ENCODE peak calls at places on chromosomes 4 and X, in four cellular contexts. S, J, G and T are unnamed samples.

GRCh38 chr4:189302719-189303118 is 638.0 kb upstream of the FRG1 start:
- DNase-seq in S (no peak), J (no peak), G (no peak), T (no peak)

GRCh38 chr4:128444544-128445302 is 157.1 kb upstream of the PGRMC2 start:
- DNase-seq in S (no peak), J (no peak), G (no peak), T (no peak)

GRCh38 chr4:7427326-7428260 is 7.1 kb downstream of the PSAPL1 start:
- DNase-seq in S (no peak), J (no peak), G (peak), T (no peak)

GRCh38 chr4:4778491-4779003 is 80.9 kb upstream of the MSX1 start:
- DNase-seq in S (no peak), J (no peak), G (no peak), T (no peak)

GRCh38 chr4:124640037-124640730 is 72.3 kb downstream of the ANKRD50 start:
- DNase-seq in S (peak), J (no peak), G (no peak), T (no peak)

GRCh38 chr4:128973384-128973783 is 120.0 kb downstream of the SCLT1 start:
- DNase-seq in S (no peak), J (no peak), G (no peak), T (no peak)

GRCh38 chr4:127604949-127605709 is 27.6 kb upstream of the INTU start:
- DNase-seq in S (peak), J (no peak), G (no peak), T (no peak)

GRCh38 chr4:17027495-17027894 is 129.1 kb upstream of the LDB2 start:
- DNase-seq in S (peak), J (no peak), G (no peak), T (no peak)

GRCh38 chrX:110015027-110015426 is 12.1 kb downstream of the TMEM164 start:
- DNase-seq in S (peak), J (no peak), G (no peak), T (no peak)

GRCh38 chr4:96305030-96305429 is 465.1 kb downstream of the PDHA2 start:
- DNase-seq in S (no peak), J (no peak), G (no peak), T (no peak)

GRCh38 chrX:10110984-10111363 is 45.8 kb upstream of the CLCN4 start:
- DNase-seq in S (no peak), J (no peak), G (no peak), T (no peak)

GRCh38 chrX:115311666-115312065 is 22.2 kb downstream of the LUZP4 start:
- DNase-seq in S (peak), J (no peak), G (no peak), T (no peak)

GRCh38 chr4:74311696-74312313 is 3.5 kb downstream of the EPGN start:
- DNase-seq in S (peak), J (no peak), G (no peak), T (no peak)

GRCh38 chrX:150833454-150834056 is 64.9 kb downstream of the CD99L2 start:
- DNase-seq in S (peak), J (no peak), G (no peak), T (no peak)

GRCh38 chrX:41180194-41180902 is 95.1 kb downstream of the USP9X start:
- DNase-seq in S (peak), J (no peak), G (no peak), T (peak)

GRCh38 chr4:7186081-7186480 is 6.3 kb upstream of the SORCS2 start:
- DNase-seq in S (no peak), J (no peak), G (no peak), T (no peak)

GRCh38 chr4:155802573-155802972 is 43.8 kb downstream of the GUCY1B1 start:
- DNase-seq in S (no peak), J (no peak), G (no peak), T (no peak)

GRCh38 chr4:76990288-76991080 is 40.9 kb downstream of the SEPTIN11 start:
- DNase-seq in S (peak), J (no peak), G (no peak), T (no peak)
- TF ChIP-seq CTCF in S (peak), J (no peak), G (no peak), T (no peak)

GRCh38 chr4:23857353-23857752 is 32.5 kb downstream of the PPARGC1A start:
- DNase-seq in S (peak), J (no peak), G (no peak), T (no peak)
- TF ChIP-seq CTCF in S (peak), J (no peak), G (no peak), T (no peak)

GRCh38 chrX:19814240-19814639 is 73.2 kb downstream of the SH3KBP1 start:
- DNase-seq in S (no peak), J (no peak), G (no peak), T (no peak)
- TF ChIP-seq CTCF in S (no peak), J (no peak), G (no peak), T (no peak)

GRCh38 chr4:1910643-1911042 is 39.5 kb downstream of the NSD2 start:
- DNase-seq in S (peak), J (no peak), G (no peak), T (no peak)
- TF ChIP-seq CTCF in S (peak), J (peak), G (peak), T (no peak)

GRCh38 chr4:70704333-70705145 is 16.2 kb downstream of the UTP3 start:
- DNase-seq in S (peak), J (no peak), G (peak), T (peak)
- TF ChIP-seq CTCF in S (peak), J (peak), G (no peak), T (no peak)

GRCh38 chr4:121112530-121112929 is 40.2 kb upstream of the NDNF start:
- DNase-seq in S (no peak), J (no peak), G (no peak), T (no peak)
- TF ChIP-seq CTCF in S (peak), J (peak), G (peak), T (no peak)

DNA sequence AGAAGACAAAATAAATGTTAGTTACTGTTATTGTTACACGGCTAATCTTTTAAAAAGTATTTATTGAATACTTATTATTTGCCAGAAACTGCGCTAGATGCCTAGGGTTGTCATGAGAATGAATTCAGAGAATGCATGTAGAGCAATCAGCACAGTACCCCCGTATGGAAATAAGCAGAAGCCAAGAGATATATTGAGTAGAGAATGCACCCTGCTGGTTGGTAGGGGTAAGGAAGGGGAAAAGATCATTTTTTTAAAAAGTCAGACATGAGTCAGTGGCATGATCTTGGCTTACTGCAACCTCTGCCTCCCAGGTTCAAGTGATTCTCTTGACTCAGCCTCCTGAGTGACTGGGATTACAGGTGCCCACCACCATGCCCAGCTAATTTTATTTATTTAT is 13.1 kb upstream of the DRP2 start:
- DNase-seq in S (peak), J (no peak), G (no peak), T (no peak)
- TF ChIP-seq CTCF in S (peak), J (peak), G (no peak), T (no peak)

GRCh38 chr4:114378306-114378903 is 220.2 kb upstream of the UGT8 start:
- DNase-seq in S (peak), J (no peak), G (no peak), T (no peak)
- TF ChIP-seq CTCF in S (peak), J (no peak), G (no peak), T (no peak)